ENCODE peak calls at places on chromosomes 16 and 17, in six cellular contexts. S, O, X, I, D and J are unnamed samples.
A peak's percentile ranks its signal among the peaks of the same experiment; 100 is the strongest.

GRCh38 chr17:79023886-79024771 is at the start of gene C1QTNF1:
- DNase-seq in I (no peak), S (no peak), O (peak; percentile 76), D (peak; percentile 64), X (peak; percentile 56), J (peak; percentile 69)

GRCh38 chr16:87580855-87581261 is 21.4 kb upstream of the JPH3 start:
- DNase-seq in D (peak; percentile 73), I (no peak), X (no peak), S (peak; percentile 82), O (no peak), J (no peak)

GRCh38 chr16:84617068-84617630 is 729 bp downstream of the COTL1 start:
- DNase-seq in S (no peak), I (peak; percentile 4), X (no peak), O (peak; percentile 53), D (no peak), J (peak; percentile 35)

GRCh38 chr17:1720856-1721386 is 3.6 kb upstream of the WDR81 start:
- DNase-seq in I (peak; percentile 57), S (no peak), O (no peak), D (peak; percentile 75), X (no peak), J (peak; percentile 67)

GRCh38 chr16:9152649-9153501 is 61.4 kb downstream of the HAPSTR1 start:
- DNase-seq in I (no peak), X (no peak), S (no peak), D (no peak), O (no peak), J (no peak)

GRCh38 chr17:73203135-73203787 is 10.4 kb downstream of the COG1 start:
- DNase-seq in O (no peak), D (no peak), I (no peak), X (no peak), S (no peak), J (no peak)

GRCh38 chr17:56289321-56289720 is 136.0 kb downstream of the ANKFN1 start:
- DNase-seq in X (no peak), D (no peak), I (no peak), S (no peak), O (no peak), J (no peak)

GRCh38 chr16:19179890-19180490 is 11.9 kb downstream of the SYT17 start:
- DNase-seq in D (peak; percentile 56), O (peak; percentile 84), X (peak; percentile 63), S (peak; percentile 56), I (no peak), J (peak; percentile 72)

GRCh38 chr16:88077328-88078108 is 126.3 kb downstream of the BANP start:
- DNase-seq in X (no peak), D (no peak), S (no peak), I (no peak), O (no peak), J (peak; percentile 25)

GRCh38 chr17:16381496-16381820 is 567 bp downstream of the UBB start:
- DNase-seq in D (peak; percentile 59), I (peak; percentile 55), S (no peak), X (no peak), O (peak; percentile 19), J (no peak)

GRCh38 chr17:43573579-43574321 is 27.6 kb upstream of the ETV4 start:
- DNase-seq in I (no peak), O (no peak), S (no peak), X (no peak), D (no peak), J (no peak)

GRCh38 chr16:2370725-2371124 is 30.2 kb upstream of the ABCA3 start:
- DNase-seq in D (no peak), S (no peak), I (no peak), O (no peak), X (no peak), J (no peak)

GRCh38 chr16:56012479-56012811 is 137.3 kb upstream of the CES5A start:
- DNase-seq in S (no peak), X (no peak), D (no peak), O (no peak), I (no peak), J (no peak)

GRCh38 chr17:73163043-73163442 is 1.8 kb upstream of the SSTR2 start:
- DNase-seq in I (peak; percentile 11), X (no peak), D (no peak), O (no peak), S (no peak), J (no peak)

GRCh38 chr16:2016407-2016922 is 3.1 kb upstream of the NPW start:
- DNase-seq in X (no peak), D (no peak), S (no peak), O (no peak), I (no peak), J (no peak)

GRCh38 chr16:88963583-88963982 is 13.4 kb downstream of the CBFA2T3 start:
- DNase-seq in O (no peak), X (no peak), S (no peak), D (no peak), I (no peak), J (no peak)

GRCh38 chr16:67537270-67537635 is 8.6 kb downstream of the RIPOR1 start:
- DNase-seq in S (peak; percentile 59), D (peak; percentile 46), I (no peak), O (peak; percentile 76), X (no peak), J (peak; percentile 68)